ENCODE peak calls at places on chromosomes 3 and 15, in five cellular contexts. E is HEK293T, A is HepG2, O is K562, L is GM12878. I is an unnamed sample.

GRCh38 chr3:152040319-152040718 is 166.9 kb downstream of the SUCNR1 start:
- DNase-seq in E (no peak), A (no peak), O (no peak), L (no peak), I (no peak)

GRCh38 chr15:90201944-90202375 is 830 bp downstream of the SEMA4B start:
- DNase-seq in E (peak), A (no peak), O (peak), L (no peak), I (peak)

GRCh38 chr3:37703633-37704032 is 158.0 kb upstream of the CTDSPL start:
- DNase-seq in E (no peak), A (no peak), O (no peak), L (no peak), I (no peak)

GRCh38 chr3:104359546-104359945 is 1007.2 kb upstream of the ALCAM start:
- DNase-seq in E (no peak), A (no peak), O (no peak), L (no peak), I (no peak)

GRCh38 chr15:90090226-90090848 is 11.9 kb downstream of the IDH2 start:
- DNase-seq in E (no peak), A (no peak), O (no peak), L (no peak), I (no peak)

GRCh38 chr15:98967096-98967495 is 40.5 kb downstream of the PGPEP1L start:
- DNase-seq in E (no peak), A (no peak), O (no peak), L (no peak), I (no peak)

GRCh38 chr3:134312072-134312872 is 61.6 kb upstream of the RYK start:
- DNase-seq in E (no peak), A (no peak), O (no peak), L (no peak), I (peak)

GRCh38 chr3:179229177-179229576 is 21.7 kb downstream of the KCNMB3 start:
- DNase-seq in E (no peak), A (no peak), O (no peak), L (no peak), I (no peak)

GRCh38 chr15:84734794-84735479 is 13.5 kb upstream of the ZNF592 start:
- DNase-seq in E (peak), A (peak), O (peak), L (peak), I (no peak)

GRCh38 chr15:62241135-62241770 is 76.2 kb upstream of the C2CD4B start:
- DNase-seq in E (peak), A (peak), O (no peak), L (no peak), I (no peak)

GRCh38 chr15:67062365-67062985 is 2.9 kb upstream of the SMAD3 start:
- DNase-seq in E (no peak), A (peak), O (no peak), L (no peak), I (no peak)

GRCh38 chr15:79539426-79539825 is 107.3 kb downstream of the MINAR1 start:
- DNase-seq in E (no peak), A (no peak), O (no peak), L (no peak), I (no peak)

GRCh38 chr15:76347507-76348055 is 11.0 kb downstream of the ISL2 start:
- DNase-seq in E (no peak), A (no peak), O (no peak), L (no peak), I (no peak)

GRCh38 chr3:130969621-130970020 is 57.0 kb downstream of the ASTE1 start:
- DNase-seq in E (no peak), A (no peak), O (no peak), L (no peak), I (no peak)

GRCh38 chr3:179825527-179826246 is 172.8 kb downstream of the USP13 start:
- DNase-seq in E (no peak), A (no peak), O (no peak), L (no peak), I (peak)

DNA sequence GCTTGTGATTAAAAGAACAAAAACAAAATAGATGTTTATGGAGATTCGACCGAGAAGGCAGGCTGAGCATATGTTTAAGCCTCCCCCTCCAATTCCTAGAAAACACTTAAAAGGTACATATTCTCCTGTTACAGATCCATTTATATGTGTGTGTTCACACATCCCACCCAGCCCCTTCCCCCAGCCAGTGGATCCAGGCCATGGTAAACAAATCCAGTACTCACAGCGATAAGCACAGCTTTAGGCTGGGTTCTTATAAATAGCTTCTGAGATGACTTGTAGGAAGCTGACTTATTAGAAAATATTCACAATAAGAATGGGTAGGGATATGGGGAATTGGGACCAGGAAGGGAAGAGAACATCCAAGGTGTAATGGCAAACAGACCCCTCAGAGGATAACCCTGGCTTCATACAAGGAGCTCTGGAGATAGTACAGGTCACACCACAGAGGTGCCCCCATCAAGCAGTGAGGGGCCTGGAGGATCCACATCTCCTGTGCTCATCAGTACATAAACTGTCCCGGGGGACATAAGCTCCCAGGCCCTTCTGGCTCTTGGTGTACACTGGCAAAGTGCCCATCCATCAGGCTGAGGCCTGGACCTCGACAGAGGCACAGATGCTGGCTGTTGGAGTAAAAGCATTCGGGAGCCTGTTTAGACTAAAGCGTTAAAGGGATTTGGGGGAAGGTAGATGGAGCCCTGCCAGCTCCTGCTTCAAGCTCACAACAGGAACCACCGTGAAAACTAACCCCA is 70.0 kb upstream of the UBE2E1 start:
- DNase-seq in E (no peak), A (no peak), O (no peak), L (no peak), I (peak)
- TF ChIP-seq FOXM1 in E (no peak), A (no peak), O (no peak), L (no peak), I (no peak)

GRCh38 chr15:63977102-63977501 is 69.2 kb downstream of the DAPK2 start:
- DNase-seq in E (no peak), A (no peak), O (no peak), L (no peak), I (no peak)

GRCh38 chr15:63982381-63982854 is 63.9 kb downstream of the DAPK2 start:
- DNase-seq in E (no peak), A (no peak), O (no peak), L (no peak), I (no peak)

GRCh38 chr15:63979227-63979793 is 67.0 kb downstream of the DAPK2 start:
- DNase-seq in E (no peak), A (no peak), O (no peak), L (no peak), I (no peak)

GRCh38 chr15:63981596-63982320 is 64.5 kb downstream of the DAPK2 start:
- DNase-seq in E (no peak), A (no peak), O (no peak), L (no peak), I (no peak)

DNA sequence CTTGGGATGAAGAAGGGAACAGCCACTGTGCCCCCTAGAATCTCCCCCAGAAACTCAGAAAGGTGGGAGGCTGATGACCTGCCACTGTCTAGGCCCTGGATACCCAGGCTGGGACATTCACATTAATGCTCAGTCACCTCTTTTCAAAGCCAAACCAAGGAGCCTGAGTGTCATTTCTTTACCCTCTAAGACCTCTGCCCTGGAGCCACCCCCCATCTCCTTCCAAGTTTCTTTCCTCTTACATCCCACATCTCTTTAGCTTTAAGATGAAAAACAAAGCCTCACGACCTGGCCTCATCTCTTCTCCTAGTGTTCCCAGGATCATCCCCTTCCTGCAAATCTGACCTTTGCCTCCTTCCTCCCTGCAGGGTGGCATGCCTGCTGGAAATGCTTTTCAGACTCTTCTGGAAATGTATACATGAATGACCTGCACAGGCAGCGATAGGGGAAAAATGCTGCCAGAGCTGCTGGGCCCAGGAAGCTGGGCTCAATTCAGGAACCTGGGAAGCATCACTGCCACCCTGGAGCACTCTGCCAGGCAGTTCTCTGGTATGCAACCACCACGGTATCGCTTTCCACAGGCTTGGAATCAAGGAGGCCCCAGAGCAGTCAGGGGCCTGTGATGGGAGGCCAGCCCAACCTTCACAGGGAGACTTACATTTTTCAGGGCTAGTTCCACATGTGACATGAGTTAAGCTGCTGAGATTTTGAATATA is 67.6 kb downstream of the DAPK2 start:
- DNase-seq in E (no peak), A (no peak), O (no peak), L (no peak), I (no peak)
- TF ChIP-seq FOXM1 in E (no peak), A (no peak), O (no peak), L (no peak), I (no peak)

DNA sequence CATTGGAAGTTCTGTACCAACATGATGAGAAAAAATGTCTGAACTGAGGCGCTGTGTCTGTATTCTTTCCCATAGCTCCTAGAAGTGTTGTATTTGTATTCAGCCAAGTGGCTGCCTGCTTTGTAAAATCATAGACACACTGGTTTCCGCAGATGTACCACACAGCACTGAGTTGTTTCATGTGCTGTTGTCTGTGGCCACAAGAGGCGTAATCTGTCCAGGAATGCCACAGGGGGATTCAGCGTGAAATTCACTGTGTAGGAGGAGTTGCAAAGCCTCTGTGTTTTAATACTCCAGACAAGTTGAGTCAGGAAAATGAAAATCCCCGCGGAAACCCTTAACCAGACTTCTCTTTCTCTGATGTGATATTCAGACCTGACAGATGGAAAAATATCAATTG is 462.2 kb downstream of the NSUN3 start:
- DNase-seq in E (peak), A (peak), O (no peak), L (no peak), I (no peak)
- TF ChIP-seq FOXM1 in E (no peak), A (no peak), O (no peak), L (no peak), I (no peak)

GRCh38 chr3:124885466-124886167 is 1.5 kb downstream of the ITGB5 start:
- DNase-seq in E (no peak), A (no peak), O (no peak), L (no peak), I (peak)

GRCh38 chr3:124887996-124888298 is 782 bp upstream of the ITGB5 start:
- DNase-seq in E (no peak), A (no peak), O (no peak), L (no peak), I (no peak)

GRCh38 chr3:124888482-124889441 is 1.6 kb upstream of the ITGB5 start:
- DNase-seq in E (no peak), A (no peak), O (no peak), L (no peak), I (no peak)

GRCh38 chr3:124887177-124887995 is at the start of gene ITGB5:
- DNase-seq in E (peak), A (peak), O (peak), L (no peak), I (peak)

GRCh38 chr3:124886168-124887051 is 755 bp downstream of the ITGB5 start:
- DNase-seq in E (peak), A (peak), O (peak), L (no peak), I (peak)
- TF ChIP-seq FOXM1 in E (no peak), A (no peak), O (no peak), L (no peak), I (no peak)

GRCh38 chr15:31062965-31063355 is 38.6 kb downstream of the TRPM1 start:
- DNase-seq in E (no peak), A (no peak), O (no peak), L (no peak), I (no peak)
- TF ChIP-seq FOXM1 in E (no peak), A (no peak), O (no peak), L (no peak), I (no peak)

I was measured in SK-N-SH.